ENCODE peak calls at places on chromosomes 4 and X, in six cellular contexts. L is EL; X is kidney glomerular epithelial cell; I is skeletal muscle cell; S is ureter; J is CD4-positive, CD25-positive, alpha-beta regulatory T cell. G is an unnamed sample.
A peak's percentile ranks its signal among the peaks of the same experiment; 100 is the strongest.

GRCh38 chr4:14100349-14100748 is 472.8 kb upstream of the BOD1L1 start:
- DNase-seq in L (no peak), X (no peak), I (no peak), S (no peak), J (no peak), G (peak; percentile 37)

GRCh38 chr4:86778169-86778568 is 71.0 kb downstream of the SLC10A6 start:
- DNase-seq in J (no peak), I (no peak), L (no peak), S (no peak), X (no peak), G (no peak)

GRCh38 chrX:63764946-63765345 is 20.1 kb downstream of the ARHGEF9 start:
- DNase-seq in J (no peak), X (no peak), I (no peak), L (peak; percentile 60), S (no peak), G (peak; percentile 41)

GRCh38 chrX:74492720-74493201 is 71.5 kb downstream of the SLC16A2 start:
- DNase-seq in S (no peak), I (no peak), X (no peak), L (no peak), J (no peak), G (no peak)

GRCh38 chr4:136680271-136680670 is 852.0 kb downstream of the PCDH18 start:
- DNase-seq in J (no peak), S (no peak), L (peak; percentile 45), X (no peak), I (no peak), G (peak; percentile 37)

GRCh38 chr4:24794916-24795665 is at the start of gene SOD3:
- DNase-seq in I (peak; percentile 49), J (no peak), S (peak; percentile 87), L (peak; percentile 93), X (peak; percentile 40), G (peak; percentile 93)

GRCh38 chr4:6601661-6602250 is 26.8 kb downstream of the MAN2B2 start:
- DNase-seq in S (no peak), L (no peak), J (no peak), X (no peak), I (no peak), G (no peak)

GRCh38 chr4:189113389-189113888 is 827.2 kb upstream of the FRG1 start:
- DNase-seq in I (no peak), J (no peak), L (no peak), S (no peak), X (no peak), G (no peak)

GRCh38 chr4:140870427-140870826 is 114.2 kb upstream of the TBC1D9 start:
- DNase-seq in I (no peak), J (no peak), S (no peak), L (no peak), X (no peak), G (no peak)

G was measured in cardiac fibroblast.